ENCODE peak calls at places on chromosomes 5 and 9, in six cellular contexts. D is uterus, H is breast epithelium, L is A549, R is body of pancreas, Y is heart left ventricle. U is an unnamed sample.

GRCh38 chr9:33719581-33720374 is 75.6 kb upstream of the PRSS3 start:
- DNase-seq in D (no peak), H (no peak), L (peak; percentile 30), R (no peak), Y (peak; percentile 62), U (no peak)

GRCh38 chr5:163846512-163846911 is 341.1 kb downstream of the MAT2B start:
- DNase-seq in D (no peak), H (no peak), L (no peak), R (no peak), Y (no peak), U (no peak)

GRCh38 chr5:33088176-33088575 is 352.6 kb upstream of the TARS1 start:
- DNase-seq in D (no peak), H (no peak), L (no peak), R (no peak), Y (no peak), U (no peak)

GRCh38 chr9:8863886-8864881 is 1064.6 kb upstream of the DMAC1 start:
- DNase-seq in D (no peak), H (no peak), L (no peak), R (no peak), Y (no peak), U (no peak)

GRCh38 chr5:2759696-2760461 is 8.4 kb upstream of the IRX2 start:
- DNase-seq in D (no peak), H (peak; percentile 47), L (no peak), R (no peak), Y (no peak), U (no peak)

GRCh38 chr5:127758884-127759283 is 55.7 kb downstream of the CCDC192 start:
- DNase-seq in D (no peak), H (no peak), L (no peak), R (peak; percentile 6), Y (no peak), U (no peak)

GRCh38 chr9:73434826-73435225 is 283.2 kb downstream of the ANXA1 start:
- DNase-seq in D (no peak), H (no peak), L (no peak), R (no peak), Y (no peak), U (no peak)

GRCh38 chr9:109194157-109194556 is 27.1 kb upstream of the FRRS1L start:
- DNase-seq in D (no peak), H (no peak), L (no peak), R (no peak), Y (no peak), U (no peak)

GRCh38 chr5:9742848-9743247 is 112.7 kb upstream of the TAS2R1 start:
- DNase-seq in D (no peak), H (no peak), L (no peak), R (no peak), Y (no peak), U (no peak)

GRCh38 chr5:2685651-2686050 is 65.8 kb downstream of the IRX2 start:
- DNase-seq in D (no peak), H (no peak), L (no peak), R (no peak), Y (no peak), U (peak; percentile 45)

GRCh38 chr5:82719368-82719767 is 357.8 kb downstream of the TMEM167A start:
- DNase-seq in D (no peak), H (no peak), L (no peak), R (no peak), Y (no peak), U (no peak)

GRCh38 chr5:51495672-51496071 is 112.4 kb downstream of the ISL1 start:
- DNase-seq in D (no peak), H (no peak), L (no peak), R (no peak), Y (no peak), U (no peak)

GRCh38 chr5:134436523-134437339 is 25.1 kb upstream of the CDKN2AIPNL start:
- DNase-seq in D (peak; percentile 72), H (peak; percentile 82), L (peak; percentile 41), R (peak; percentile 93), Y (peak; percentile 79), U (peak; percentile 93)

GRCh38 chr5:67537439-67538342 is 341.1 kb upstream of the CD180 start:
- DNase-seq in D (peak; percentile 29), H (no peak), L (no peak), R (no peak), Y (no peak), U (no peak)

GRCh38 chr5:61245486-61245885 is 83.2 kb upstream of the SMIM15 start:
- DNase-seq in D (no peak), H (no peak), L (no peak), R (peak; percentile 54), Y (no peak), U (no peak)

GRCh38 chr5:84863020-84863419 is 478.3 kb upstream of the EDIL3 start:
- DNase-seq in D (no peak), H (no peak), L (no peak), R (no peak), Y (no peak), U (no peak)

GRCh38 chr5:160506006-160507004 is 84.7 kb downstream of the PTTG1 start:
- DNase-seq in D (no peak), H (no peak), L (no peak), R (peak; percentile 50), Y (no peak), U (no peak)

GRCh38 chr5:85462957-85463356 is 1078.3 kb upstream of the EDIL3 start:
- DNase-seq in D (no peak), H (no peak), L (no peak), R (no peak), Y (no peak), U (no peak)

GRCh38 chr5:98454904-98455303 is 318.6 kb upstream of the RGMB start:
- DNase-seq in D (no peak), H (no peak), L (no peak), R (no peak), Y (no peak), U (no peak)

GRCh38 chr9:133584167-133584558 is 25.0 kb downstream of the FAM163B start:
- DNase-seq in D (no peak), H (no peak), L (no peak), R (no peak), Y (no peak), U (no peak)
- H3K4me3 ChIP-seq in D (no peak overlapping the region), H (no peak overlapping the region), L (no peak overlapping the region), R (no peak overlapping the region), Y (no peak overlapping the region), U (no peak overlapping the region)

GRCh38 chr5:133111299-133111698 is 59.5 kb downstream of the HSPA4 start:
- DNase-seq in D (peak; percentile 70), H (peak; percentile 80), L (peak; percentile 83), R (peak; percentile 87), Y (peak; percentile 90), U (peak; percentile 83)
- TF ChIP-seq POLR2A in D (no peak), H (no peak), L (no peak), R (no peak), Y (no peak), U (no peak)

GRCh38 chr5:174354571-174354970 is 309.1 kb downstream of the NSG2 start:
- DNase-seq in D (no peak), H (no peak), L (no peak), R (no peak), Y (no peak), U (no peak)
- TF ChIP-seq CTCF in D (no peak), H (no peak), L (no peak), R (no peak), Y (no peak), U (no peak)

GRCh38 chr9:121294866-121295661 is 27.1 kb downstream of the GSN start:
- DNase-seq in D (peak; percentile 82), H (peak; percentile 52), L (no peak), R (no peak), Y (peak; percentile 59), U (peak; percentile 80)
- H3K4me3 ChIP-seq in D (no peak overlapping the region), H (peak overlapping the region; percentile 4), L (no peak overlapping the region), R (no peak overlapping the region), Y (peak overlapping the region; percentile 19), U (no peak overlapping the region)